ENCODE peak calls at places on chromosomes 3 and 15, in ten cellular contexts. T, N, A, E, Z, G, U, D, F and P are unnamed samples.

GRCh38 chr15:89098281-89098680 is 10.0 kb downstream of the ABHD2 start:
- DNase-seq in T (no peak), N (no peak), A (no peak), E (no peak), Z (no peak), G (no peak), U (no peak), D (no peak), F (no peak), P (no peak)

GRCh38 chr3:76872999-76873398 is 166.9 kb upstream of the ROBO2 start:
- DNase-seq in T (no peak), N (no peak), A (no peak), E (no peak), Z (no peak), G (no peak), U (no peak), D (no peak), F (no peak), P (no peak)

GRCh38 chr15:89307046-89307587 is 27.5 kb downstream of the POLG start:
- DNase-seq in T (peak), N (peak), A (no peak), E (peak), Z (no peak), G (no peak), U (no peak), D (no peak), F (no peak), P (no peak)

GRCh38 chr3:112273536-112273935 is 20.5 kb downstream of the SLC9C1 start:
- DNase-seq in T (no peak), N (no peak), A (no peak), E (peak), Z (no peak), G (no peak), U (no peak), D (no peak), F (no peak), P (no peak)

GRCh38 chr15:70762469-70763119 is 764 bp downstream of the UACA start:
- DNase-seq in T (peak), N (peak), A (no peak), E (peak), Z (peak), G (no peak), U (no peak), D (no peak), F (peak), P (no peak)

GRCh38 chr15:58065445-58066041 is at the start of gene ALDH1A2:
- DNase-seq in T (no peak), N (no peak), A (no peak), E (peak), Z (peak), G (no peak), U (no peak), D (no peak), F (no peak), P (no peak)

GRCh38 chr3:143182861-143183667 is 63.5 kb downstream of the CHST2 start:
- DNase-seq in T (no peak), N (no peak), A (no peak), E (no peak), Z (no peak), G (no peak), U (no peak), D (no peak), F (no peak), P (no peak)

GRCh38 chr3:42683875-42684593 is 1.3 kb upstream of the KLHL40 start:
- DNase-seq in T (peak), N (peak), A (no peak), E (peak), Z (peak), G (no peak), U (peak), D (peak), F (peak), P (peak)

GRCh38 chr15:37397266-37398022 is 297.1 kb upstream of the MEIS2 start:
- DNase-seq in T (no peak), N (no peak), A (no peak), E (no peak), Z (no peak), G (no peak), U (no peak), D (no peak), F (no peak), P (no peak)

GRCh38 chr15:63374686-63375520 is 6.7 kb downstream of the CA12 start:
- DNase-seq in T (peak), N (peak), A (no peak), E (peak), Z (no peak), G (no peak), U (no peak), D (no peak), F (no peak), P (no peak)

GRCh38 chr3:43266995-43267394 is 19.3 kb upstream of the SNRK start:
- DNase-seq in T (no peak), N (no peak), A (no peak), E (no peak), Z (no peak), G (no peak), U (no peak), D (no peak), F (no peak), P (no peak)

GRCh38 chr15:32747886-32748285 is 30.1 kb downstream of the GREM1 start:
- DNase-seq in T (peak), N (no peak), A (no peak), E (no peak), Z (no peak), G (no peak), U (no peak), D (no peak), F (no peak), P (peak)

GRCh38 chr15:39592500-39592899 is 11.6 kb downstream of the THBS1 start:
- DNase-seq in T (peak), N (no peak), A (no peak), E (peak), Z (no peak), G (no peak), U (peak), D (no peak), F (no peak), P (no peak)

GRCh38 chr3:122414391-122414790 is 1.5 kb downstream of the WDR5B start:
- DNase-seq in T (no peak), N (no peak), A (no peak), E (no peak), Z (no peak), G (no peak), U (no peak), D (no peak), F (no peak), P (no peak)

GRCh38 chr3:197956070-197956469 is 3.9 kb upstream of the LMLN start:
- DNase-seq in T (no peak), N (no peak), A (no peak), E (no peak), Z (no peak), G (no peak), U (no peak), D (no peak), F (no peak), P (no peak)

GRCh38 chr15:58856090-58856489 is 77.4 kb downstream of the SLTM start:
- DNase-seq in T (peak), N (peak), A (no peak), E (peak), Z (no peak), G (no peak), U (no peak), D (no peak), F (no peak), P (peak)

GRCh38 chr3:158918008-158918407 is 116.2 kb downstream of the MFSD1 start:
- DNase-seq in T (peak), N (peak), A (no peak), E (peak), Z (peak), G (peak), U (peak), D (peak), F (peak), P (peak)

GRCh38 chr3:42214565-42215283 is 51.3 kb downstream of the CCK start:
- DNase-seq in T (peak), N (peak), A (no peak), E (no peak), Z (no peak), G (no peak), U (no peak), D (no peak), F (no peak), P (peak)

GRCh38 chr15:41521614-41522013 is 8.0 kb upstream of the LTK start:
- DNase-seq in T (no peak), N (no peak), A (no peak), E (no peak), Z (no peak), G (no peak), U (no peak), D (no peak), F (no peak), P (no peak)

GRCh38 chr15:89472785-89473256 is 23.6 kb downstream of the RHCG start:
- DNase-seq in T (peak), N (peak), A (no peak), E (peak), Z (peak), G (peak), U (no peak), D (peak), F (peak), P (no peak)

GRCh38 chr3:107662109-107662477 is 139.3 kb downstream of the BBX start:
- DNase-seq in T (peak), N (peak), A (no peak), E (peak), Z (no peak), G (no peak), U (peak), D (no peak), F (no peak), P (no peak)

GRCh38 chr15:75420698-75421097 is 30.8 kb downstream of the SIN3A start:
- DNase-seq in T (no peak), N (peak), A (no peak), E (peak), Z (no peak), G (no peak), U (no peak), D (no peak), F (no peak), P (no peak)

GRCh38 chr15:75037685-75038084 is 14.3 kb downstream of the PPCDC start:
- DNase-seq in T (no peak), N (peak), A (no peak), E (no peak), Z (no peak), G (no peak), U (no peak), D (no peak), F (no peak), P (no peak)

GRCh38 chr3:184259878-184260570 is 1.3 kb downstream of the CAMK2N2 start:
- DNase-seq in T (no peak), N (peak), A (no peak), E (peak), Z (peak), G (no peak), U (no peak), D (no peak), F (peak), P (no peak)

GRCh38 chr3:146227486-146227885 is 23.4 kb downstream of the PLSCR4 start:
- DNase-seq in T (no peak), N (no peak), A (no peak), E (no peak), Z (no peak), G (no peak), U (no peak), D (no peak), F (no peak), P (no peak)

GRCh38 chr3:131840151-131840797 is 194.5 kb downstream of the CPNE4 start:
- DNase-seq in T (peak), N (no peak), A (no peak), E (no peak), Z (no peak), G (no peak), U (peak), D (no peak), F (no peak), P (no peak)

GRCh38 chr15:82135645-82136044 is 89.8 kb upstream of the MEX3B start:
- DNase-seq in T (no peak), N (peak), A (no peak), E (peak), Z (no peak), G (no peak), U (no peak), D (no peak), F (no peak), P (no peak)

GRCh38 chr15:100721758-100722550 is 119.6 kb downstream of the ASB7 start:
- DNase-seq in T (peak), N (peak), A (no peak), E (peak), Z (peak), G (no peak), U (peak), D (peak), F (peak), P (peak)

GRCh38 chr15:77915261-77915960 is 162.1 kb downstream of the TBC1D2B start:
- DNase-seq in T (no peak), N (no peak), A (no peak), E (no peak), Z (no peak), G (no peak), U (no peak), D (no peak), F (no peak), P (no peak)

GRCh38 chr3:79369306-79369705 is 398.5 kb downstream of the ROBO1 start:
- DNase-seq in T (peak), N (peak), A (no peak), E (peak), Z (no peak), G (no peak), U (no peak), D (no peak), F (no peak), P (no peak)

GRCh38 chr15:52567886-52568568 is 803 bp downstream of the ARPP19 start:
- DNase-seq in T (no peak), N (peak), A (peak), E (peak), Z (peak), G (peak), U (no peak), D (no peak), F (peak), P (peak)

GRCh38 chr15:72112805-72113204 is 5.1 kb downstream of the MYO9A start:
- DNase-seq in T (no peak), N (no peak), A (no peak), E (no peak), Z (no peak), G (no peak), U (no peak), D (no peak), F (no peak), P (no peak)

GRCh38 chr3:163552659-163552966 is 1525.7 kb downstream of the SI start:
- DNase-seq in T (no peak), N (no peak), A (no peak), E (no peak), Z (no peak), G (no peak), U (no peak), D (no peak), F (no peak), P (no peak)

GRCh38 chr3:10722921-10723320 is 93.1 kb upstream of the SLC6A11 start:
- DNase-seq in T (no peak), N (no peak), A (no peak), E (no peak), Z (no peak), G (no peak), U (no peak), D (peak), F (no peak), P (no peak)

GRCh38 chr3:127629462-127630403 is 748 bp downstream of the PODXL2 start:
- DNase-seq in T (no peak), N (no peak), A (peak), E (no peak), Z (no peak), G (peak), U (no peak), D (peak), F (no peak), P (no peak)